ENCODE peak calls at places on chromosomes 3 and 15, in six cellular contexts. W is PC-3, M is lower lobe of right lung, Z is psoas muscle, B is adipocyte, K is neuronal stem cell. N is an unnamed sample. For H3K36me3 and H3K27me3, the result is how much of the 10 kb centered on the place peaks cover.

GRCh38 chr3:111737056-111737711 is 121.9 kb upstream of the PHLDB2 start:
- DNase-seq in W (no peak), M (no peak), Z (peak), B (no peak), K (no peak), N (no peak)

GRCh38 chr3:138398791-138399575 is 35.4 kb upstream of the ESYT3 start:
- DNase-seq in W (no peak), M (no peak), Z (peak), B (no peak), K (no peak), N (no peak)

GRCh38 chr3:138474163-138474562 is 39.7 kb downstream of the ESYT3 start:
- DNase-seq in W (no peak), M (peak), Z (peak), B (no peak), K (no peak), N (no peak)

GRCh38 chr15:70503798-70504304 is 259.5 kb downstream of the UACA start:
- DNase-seq in W (no peak), M (no peak), Z (no peak), B (no peak), K (no peak), N (no peak)

GRCh38 chr3:186137051-186137685 is 28.3 kb upstream of the ETV5 start:
- DNase-seq in W (no peak), M (no peak), Z (no peak), B (no peak), K (no peak), N (no peak)

GRCh38 chr3:158801200-158801599 is 654 bp upstream of the MFSD1 start:
- DNase-seq in W (no peak), M (no peak), Z (no peak), B (no peak), K (peak), N (peak)

GRCh38 chr15:82063055-82063454 is 17.2 kb upstream of the MEX3B start:
- DNase-seq in W (no peak), M (no peak), Z (no peak), B (no peak), K (no peak), N (peak)

GRCh38 chr15:92009162-92009561 is 155.7 kb downstream of the SLCO3A1 start:
- DNase-seq in W (no peak), M (no peak), Z (no peak), B (no peak), K (no peak), N (no peak)

GRCh38 chr15:78751602-78751979 is 59.7 kb downstream of the ADAMTS7 start:
- DNase-seq in W (no peak), M (peak), Z (no peak), B (no peak), K (no peak), N (no peak)

GRCh38 chr15:57216288-57216687 is 160.0 kb upstream of the CGNL1 start:
- DNase-seq in W (peak), M (no peak), Z (no peak), B (peak), K (no peak), N (no peak)

GRCh38 chr3:136266468-136266867 is 16.3 kb downstream of the PCCB start:
- DNase-seq in W (peak), M (no peak), Z (no peak), B (peak), K (no peak), N (no peak)

GRCh38 chr3:76586471-76586870 is 453.4 kb upstream of the ROBO2 start:
- DNase-seq in W (no peak), M (no peak), Z (no peak), B (no peak), K (no peak), N (no peak)

GRCh38 chr3:139757448-139758030 is 79.8 kb upstream of the NMNAT3 start:
- DNase-seq in W (no peak), M (no peak), Z (no peak), B (no peak), K (no peak), N (no peak)

GRCh38 chr15:63715818-63716217 is 117.9 kb downstream of the HERC1 start:
- DNase-seq in W (peak), M (no peak), Z (no peak), B (peak), K (no peak), N (no peak)

GRCh38 chr3:8996681-8997121 is 33.4 kb upstream of the RAD18 start:
- DNase-seq in W (no peak), M (no peak), Z (peak), B (no peak), K (no peak), N (peak)

GRCh38 chr15:71355268-71355667 is 240.0 kb downstream of the THSD4 start:
- DNase-seq in W (no peak), M (no peak), Z (no peak), B (no peak), K (no peak), N (no peak)

GRCh38 chr15:83815506-83815905 is 161.6 kb downstream of the ADAMTSL3 start:
- DNase-seq in W (no peak), M (no peak), Z (no peak), B (no peak), K (peak), N (no peak)

GRCh38 chr3:23735575-23736326 is 70.0 kb upstream of the UBE2E1 start:
- DNase-seq in W (no peak), M (no peak), Z (no peak), B (no peak), K (no peak), N (peak)

GRCh38 chr3:115402651-115403050 is 220.7 kb upstream of the GAP43 start:
- DNase-seq in W (no peak), M (no peak), Z (no peak), B (no peak), K (no peak), N (no peak)

GRCh38 chr15:82146990-82147461 is 101.2 kb upstream of the MEX3B start:
- DNase-seq in W (peak), M (no peak), Z (no peak), B (peak), K (no peak), N (no peak)

DNA sequence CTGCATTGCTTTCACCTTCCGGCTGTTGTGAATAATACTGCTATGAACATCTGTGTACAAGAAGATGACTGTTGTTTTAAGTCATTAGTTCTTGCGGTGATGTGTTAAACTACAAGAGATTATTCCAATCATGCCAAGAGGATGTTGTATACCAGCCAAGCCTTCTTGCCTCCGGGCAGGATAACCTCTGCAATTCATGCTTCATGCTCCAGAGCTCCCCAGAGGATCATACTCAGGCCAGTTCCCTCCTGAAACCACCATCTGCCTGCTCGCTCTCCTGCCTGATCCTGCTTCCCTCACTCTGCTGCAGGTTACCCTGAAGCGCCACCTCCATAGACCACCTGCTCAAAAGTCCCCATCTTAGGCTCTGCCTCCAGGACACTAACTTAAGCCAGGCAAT is 187.1 kb upstream of the PROK2 start:
- DNase-seq in W (peak), M (no peak), Z (no peak), B (peak), K (no peak), N (no peak)
- H3K4me3 ChIP-seq in W (no peak), M (no peak), Z (no peak), B (no peak), K (no peak), N (no peak)

DNA sequence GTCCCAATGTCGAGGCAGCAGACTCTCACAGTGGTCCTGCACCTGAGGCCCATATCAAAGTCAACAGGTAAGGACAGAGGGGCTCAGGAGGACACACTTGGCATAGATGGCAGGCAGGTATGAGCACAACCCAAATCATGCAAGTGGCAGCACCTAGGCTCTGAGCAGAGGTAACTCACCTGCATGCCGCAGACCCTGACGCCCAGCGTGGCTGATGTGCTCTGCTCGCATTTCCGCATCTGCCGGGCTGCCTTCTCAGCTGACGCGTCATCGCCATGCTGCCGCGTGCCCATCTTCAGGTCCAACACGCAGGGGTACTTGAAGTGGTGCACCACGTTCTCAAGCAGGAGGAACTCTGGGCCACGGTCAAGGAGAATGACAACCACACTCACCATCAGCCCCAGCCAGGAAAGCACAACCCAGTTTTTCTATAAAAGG is 4.2 kb upstream of the GMPPB start:
- DNase-seq in W (no peak), M (no peak), Z (no peak), B (no peak), K (no peak), N (no peak)
- H3K36me3 ChIP-seq in W (under half), M (half or more), Z (under half), B (half or more), K (under half), N (under half)

GRCh38 chr15:98625614-98626013 is 22.7 kb upstream of the IGF1R start:
- DNase-seq in W (no peak), M (no peak), Z (no peak), B (no peak), K (no peak), N (no peak)

GRCh38 chr15:98628216-98628615 is 20.1 kb upstream of the IGF1R start:
- DNase-seq in W (no peak), M (no peak), Z (no peak), B (peak), K (no peak), N (no peak)

GRCh38 chr15:98621021-98621420 is 27.3 kb upstream of the IGF1R start:
- DNase-seq in W (no peak), M (no peak), Z (no peak), B (no peak), K (no peak), N (no peak)

DNA sequence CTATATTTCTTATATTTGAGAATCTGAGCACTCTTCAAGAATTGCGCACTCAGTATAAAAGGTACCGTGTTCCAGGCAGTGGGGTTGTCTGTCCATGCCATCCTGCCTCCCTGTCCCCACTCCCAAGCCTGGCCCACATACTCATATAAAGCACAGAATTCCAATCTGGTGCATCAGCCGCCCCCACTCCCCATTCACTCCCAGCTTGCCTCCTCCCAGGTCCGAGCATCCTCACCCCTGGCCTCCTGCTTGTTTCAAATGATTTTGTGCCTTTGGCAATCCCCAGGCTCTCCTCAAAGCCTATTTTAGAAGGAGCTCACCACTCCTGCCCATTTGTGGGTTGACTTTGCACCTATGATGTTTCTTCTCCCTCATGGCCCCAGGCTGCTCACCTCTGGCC is 22.2 kb upstream of the IGF1R start:
- DNase-seq in W (no peak), M (no peak), Z (no peak), B (no peak), K (no peak), N (peak)
- H3K27me3 ChIP-seq in W (half or more), M (under half), Z (under half), B (under half), K (under half), N (under half)

DNA sequence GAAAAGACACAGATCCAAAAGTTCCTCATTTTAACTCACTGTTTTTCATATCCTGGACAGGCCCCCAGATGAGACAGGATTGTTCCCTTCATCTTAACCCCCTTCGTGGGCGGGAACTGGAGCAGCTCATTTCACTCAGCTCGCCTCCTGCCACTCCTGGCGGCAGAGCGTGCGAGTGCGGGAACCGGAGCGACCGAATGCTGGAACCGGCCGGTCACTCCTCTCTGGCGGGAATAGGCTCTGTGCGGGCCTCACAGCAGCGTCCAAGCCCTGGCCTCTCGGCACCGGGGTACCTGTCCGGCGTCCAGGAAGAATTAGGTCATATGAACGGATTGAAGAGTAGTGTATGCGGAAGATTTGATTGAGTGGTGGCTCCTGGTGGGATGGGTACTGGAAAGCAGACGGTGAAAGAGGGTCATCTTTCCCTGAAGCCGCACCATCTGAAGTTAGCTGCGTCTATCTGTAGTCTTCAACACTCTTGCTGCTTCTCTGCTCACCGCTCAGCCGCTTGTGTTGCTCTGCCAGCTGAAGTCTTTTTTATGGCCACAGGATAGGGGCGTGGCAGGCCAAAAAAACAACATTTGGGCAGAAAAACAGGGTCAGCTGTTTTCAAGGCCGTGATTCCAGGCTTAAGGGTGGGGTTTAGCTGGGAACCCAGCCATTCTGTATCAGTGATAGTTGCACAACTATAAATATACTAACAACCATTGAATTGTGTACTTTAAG is 42.3 kb upstream of the FXR1 start:
- DNase-seq in W (no peak), M (no peak), Z (peak), B (peak), K (peak), N (peak)
- H3K4me3 ChIP-seq in W (no peak), M (peak), Z (peak), B (peak), K (no peak), N (no peak)

DNA sequence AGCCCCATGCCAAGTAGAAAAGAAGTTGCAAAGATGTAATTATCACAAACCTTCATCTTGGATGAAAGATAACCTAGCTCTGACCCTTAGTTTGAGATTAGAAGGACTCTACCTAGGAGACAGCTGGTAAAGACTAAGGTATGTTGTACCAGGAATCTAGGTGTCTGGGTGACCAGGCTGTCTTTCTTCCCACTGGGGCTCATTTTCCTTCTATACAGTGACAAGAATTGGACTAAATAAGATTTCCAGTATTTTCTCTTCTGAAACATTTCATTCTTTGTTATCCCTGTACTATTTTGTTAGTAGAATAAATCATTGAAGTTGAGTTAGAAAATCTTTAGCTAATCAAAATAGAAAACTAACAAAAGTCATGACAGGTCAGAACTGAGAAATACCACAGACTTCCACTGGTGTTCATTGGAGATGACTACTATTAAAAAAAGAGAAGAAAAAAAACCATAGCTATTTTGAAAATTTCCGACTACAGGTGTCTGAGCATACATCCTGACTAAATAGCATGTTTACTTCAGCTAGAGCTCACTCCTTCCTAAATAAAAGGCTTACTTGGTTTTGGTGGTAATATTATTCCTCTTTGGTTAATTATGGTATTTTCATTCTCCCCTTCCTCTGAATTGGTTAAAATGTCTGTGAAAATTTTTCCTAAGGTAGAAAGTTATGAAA is 10.1 kb downstream of the TGFBR2 start:
- DNase-seq in W (no peak), M (no peak), Z (no peak), B (no peak), K (no peak), N (no peak)
- H3K36me3 ChIP-seq in W (under half), M (under half), Z (under half), B (under half), K (under half), N (under half)

N was measured in H7.